ENCODE peak calls at places on chromosomes 13 and 19, in eight cellular contexts. I, X, B, V, D, S, G and M are unnamed samples. For H3K4me1, the result is how much of the 10 kb centered on the place peaks cover.

GRCh38 chr19:42312370-42312769 is 739 bp upstream of the TMEM145 start:
- ATAC-seq in I (no peak), X (no peak), B (no peak), V (no peak), D (no peak), S (no peak), G (no peak), M (no peak)

GRCh38 chr13:43522788-43523187 is 264.0 kb downstream of the ENOX1 start:
- ATAC-seq in I (no peak), X (peak), B (no peak), V (no peak), D (no peak), S (no peak), G (no peak), M (no peak)

GRCh38 chr13:48560657-48561337 is 27.9 kb upstream of the RCBTB2 start:
- ATAC-seq in I (no peak), X (no peak), B (no peak), V (no peak), D (no peak), S (no peak), G (no peak), M (no peak)

GRCh38 chr19:325173-325936 is 19.2 kb downstream of the MIER2 start:
- ATAC-seq in I (no peak), X (no peak), B (no peak), V (no peak), D (no peak), S (no peak), G (no peak), M (no peak)

GRCh38 chr13:33015791-33016323 is 366 bp upstream of the KL start:
- ATAC-seq in I (no peak), X (peak), B (peak), V (no peak), D (peak), S (peak), G (no peak), M (peak)

GRCh38 chr13:44934724-44935123 is 54.5 kb downstream of the NUFIP1 start:
- ATAC-seq in I (no peak), X (peak), B (no peak), V (no peak), D (peak), S (peak), G (no peak), M (no peak)

GRCh38 chr13:74129500-74130144 is 4.6 kb downstream of the KLF12 start:
- ATAC-seq in I (no peak), X (peak), B (no peak), V (no peak), D (no peak), S (no peak), G (no peak), M (no peak)

GRCh38 chr13:113855012-113855921 is 8.6 kb downstream of the GAS6 start:
- ATAC-seq in I (no peak), X (no peak), B (peak), V (no peak), D (peak), S (no peak), G (no peak), M (no peak)

GRCh38 chr19:47019431-47020041 is at the start of gene NPAS1:
- ATAC-seq in I (peak), X (no peak), B (peak), V (peak), D (peak), S (peak), G (no peak), M (peak)

GRCh38 chr19:611506-611869 is 21.8 kb downstream of the HCN2 start:
- ATAC-seq in I (no peak), X (peak), B (no peak), V (peak), D (peak), S (no peak), G (no peak), M (no peak)

GRCh38 chr19:5936308-5936980 is 22.4 kb downstream of the CAPS start:
- ATAC-seq in I (no peak), X (no peak), B (no peak), V (no peak), D (no peak), S (no peak), G (no peak), M (no peak)

GRCh38 chr19:18665771-18666202 is 17.7 kb upstream of the CRTC1 start:
- ATAC-seq in I (no peak), X (no peak), B (peak), V (no peak), D (no peak), S (no peak), G (no peak), M (peak)

GRCh38 chr13:94542917-94543316 is 53.0 kb downstream of the TGDS start:
- ATAC-seq in I (no peak), X (no peak), B (no peak), V (no peak), D (no peak), S (no peak), G (no peak), M (no peak)

GRCh38 chr13:37074703-37075102 is 15.2 kb upstream of the SUPT20H start:
- ATAC-seq in I (peak), X (peak), B (no peak), V (peak), D (peak), S (peak), G (no peak), M (no peak)

GRCh38 chr19:49852631-49853126 is 1.7 kb downstream of the PTOV1 start:
- ATAC-seq in I (no peak), X (no peak), B (no peak), V (no peak), D (no peak), S (no peak), G (no peak), M (no peak)

GRCh38 chr13:28707629-28708427 is 10.9 kb downstream of the SLC46A3 start:
- ATAC-seq in I (peak), X (peak), B (peak), V (no peak), D (peak), S (no peak), G (no peak), M (no peak)

GRCh38 chr13:44218501-44219240 is 155.0 kb upstream of the SERP2 start:
- ATAC-seq in I (no peak), X (peak), B (peak), V (peak), D (peak), S (peak), G (peak), M (peak)

GRCh38 chr13:43110036-43110435 is 86.7 kb downstream of the DNAJC15 start:
- ATAC-seq in I (no peak), X (no peak), B (peak), V (no peak), D (no peak), S (no peak), G (no peak), M (no peak)

GRCh38 chr19:46731007-46731501 is 14.1 kb upstream of the PRKD2 start:
- ATAC-seq in I (peak), X (peak), B (no peak), V (peak), D (peak), S (peak), G (no peak), M (no peak)

GRCh38 chr19:35901854-35902661 is at the start of gene HCST:
- ATAC-seq in I (no peak), X (no peak), B (no peak), V (no peak), D (no peak), S (no peak), G (no peak), M (no peak)

GRCh38 chr19:5977222-5977784 is 637 bp downstream of the RANBP3 start:
- ATAC-seq in I (peak), X (peak), B (no peak), V (no peak), D (no peak), S (no peak), G (peak), M (no peak)

GRCh38 chr19:18415177-18415867 is 3.9 kb upstream of the SSBP4 start:
- ATAC-seq in I (peak), X (no peak), B (peak), V (no peak), D (no peak), S (peak), G (no peak), M (peak)

GRCh38 chr19:4057913-4058695 is 8.6 kb downstream of the ZBTB7A start:
- ATAC-seq in I (peak), X (peak), B (peak), V (peak), D (peak), S (peak), G (peak), M (peak)

GRCh38 chr19:4059931-4060620 is 6.6 kb downstream of the ZBTB7A start:
- ATAC-seq in I (peak), X (no peak), B (peak), V (no peak), D (peak), S (peak), G (no peak), M (peak)

GRCh38 chr19:4059493-4059880 is 7.2 kb downstream of the ZBTB7A start:
- ATAC-seq in I (no peak), X (no peak), B (no peak), V (no peak), D (no peak), S (no peak), G (no peak), M (no peak)

GRCh38 chr19:4060621-4061177 is 6.0 kb downstream of the ZBTB7A start:
- ATAC-seq in I (no peak), X (no peak), B (no peak), V (no peak), D (no peak), S (no peak), G (no peak), M (no peak)

DNA sequence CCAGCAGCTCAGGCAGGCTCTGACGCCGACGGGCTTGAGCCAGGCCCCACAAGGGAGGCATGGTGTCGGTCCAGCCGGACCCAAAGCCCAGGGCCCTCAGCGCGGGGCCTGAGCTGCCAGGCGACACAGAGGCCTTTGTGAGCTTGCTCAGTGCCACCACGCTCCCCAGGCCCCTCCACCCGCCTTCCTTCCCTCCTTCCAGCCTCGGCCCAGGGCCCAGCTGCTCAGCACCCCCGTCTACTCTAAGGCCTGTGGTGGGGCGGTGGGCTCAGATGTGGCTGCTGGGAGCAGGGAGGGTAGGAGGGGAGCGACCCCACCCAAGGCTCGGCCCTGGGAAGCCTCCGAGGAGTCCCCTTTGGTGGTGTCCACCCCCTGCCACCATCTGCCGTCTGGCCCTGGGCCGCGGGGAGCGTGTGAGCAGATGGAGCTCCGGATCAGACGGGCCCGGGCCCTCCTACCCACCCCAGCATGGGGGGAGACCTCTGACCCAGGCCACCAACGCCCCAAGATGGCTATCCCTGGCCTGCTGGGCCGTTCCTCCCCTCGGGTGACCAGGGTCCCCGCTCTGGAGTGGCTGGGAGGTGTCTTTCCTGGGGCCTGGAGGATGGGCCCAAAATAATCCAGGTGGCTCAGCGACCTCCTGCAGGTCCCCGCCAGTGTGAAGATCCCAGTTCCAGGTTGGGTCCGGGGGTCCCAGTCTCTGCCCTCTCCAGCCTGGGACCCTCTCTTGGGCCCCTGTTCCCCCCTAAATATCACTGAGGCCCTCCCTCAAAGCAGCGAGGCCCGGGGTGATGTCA is 7.8 kb downstream of the ZBTB7A start:
- ATAC-seq in I (peak), X (no peak), B (peak), V (peak), D (no peak), S (peak), G (no peak), M (no peak)
- H3K4me1 ChIP-seq in I (half or more), X (under half), B (half or more), V (half or more), D (under half), S (half or more), G (half or more), M (under half)

GRCh38 chr19:45115809-45116615 is 23.0 kb downstream of the PPP1R37 start:
- ATAC-seq in I (no peak), X (no peak), B (no peak), V (no peak), D (no peak), S (peak), G (no peak), M (no peak)

GRCh38 chr19:45110811-45111210 is 17.8 kb downstream of the PPP1R37 start:
- ATAC-seq in I (peak), X (no peak), B (peak), V (no peak), D (no peak), S (no peak), G (no peak), M (no peak)

GRCh38 chr19:45112111-45112827 is 19.3 kb downstream of the PPP1R37 start:
- ATAC-seq in I (no peak), X (no peak), B (no peak), V (no peak), D (no peak), S (no peak), G (no peak), M (no peak)

GRCh38 chr19:45114116-45114515 is 21.1 kb downstream of the PPP1R37 start:
- ATAC-seq in I (no peak), X (no peak), B (no peak), V (no peak), D (no peak), S (no peak), G (no peak), M (no peak)

GRCh38 chr19:45113628-45114027 is 20.6 kb downstream of the PPP1R37 start:
- ATAC-seq in I (no peak), X (peak), B (no peak), V (no peak), D (no peak), S (peak), G (no peak), M (no peak)
- H3K27ac ChIP-seq in I (no peak), X (no peak), B (no peak), V (peak), D (no peak), S (no peak), G (no peak), M (no peak)

DNA sequence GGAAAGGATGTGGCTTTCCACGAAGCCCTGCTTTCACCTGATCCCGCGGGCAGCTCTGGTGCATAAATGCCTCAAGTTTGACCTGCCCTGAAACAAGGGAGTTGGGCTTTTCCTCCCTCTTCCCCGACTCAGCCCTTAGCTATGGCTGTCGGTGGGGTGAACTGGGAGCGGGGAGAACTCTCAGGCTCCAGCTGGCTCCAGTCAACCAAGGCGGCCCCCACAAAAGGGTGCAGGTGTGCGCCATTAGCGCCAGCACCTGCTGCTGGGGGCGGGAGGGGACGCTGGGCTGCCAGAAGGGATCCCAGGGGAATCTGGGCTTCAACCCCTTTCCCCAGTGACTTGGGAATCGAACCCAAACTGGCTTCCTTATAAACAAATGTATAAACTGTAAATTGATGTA is 7.1 kb upstream of the DHRS12 start:
- ATAC-seq in I (no peak), X (no peak), B (no peak), V (no peak), D (no peak), S (no peak), G (no peak), M (no peak)
- TF ChIP-seq CTCF in I (no peak), X (no peak), B (no peak), V (no peak), D (no peak), S (no peak), G (no peak), M (no peak)

GRCh38 chr13:110627351-110627750 is 12.0 kb downstream of the NAXD start:
- ATAC-seq in I (no peak), X (peak), B (no peak), V (no peak), D (peak), S (no peak), G (no peak), M (no peak)
- H3K4me1 ChIP-seq in I (under half), X (under half), B (under half), V (under half), D (under half), S (under half), G (under half), M (half or more)

DNA sequence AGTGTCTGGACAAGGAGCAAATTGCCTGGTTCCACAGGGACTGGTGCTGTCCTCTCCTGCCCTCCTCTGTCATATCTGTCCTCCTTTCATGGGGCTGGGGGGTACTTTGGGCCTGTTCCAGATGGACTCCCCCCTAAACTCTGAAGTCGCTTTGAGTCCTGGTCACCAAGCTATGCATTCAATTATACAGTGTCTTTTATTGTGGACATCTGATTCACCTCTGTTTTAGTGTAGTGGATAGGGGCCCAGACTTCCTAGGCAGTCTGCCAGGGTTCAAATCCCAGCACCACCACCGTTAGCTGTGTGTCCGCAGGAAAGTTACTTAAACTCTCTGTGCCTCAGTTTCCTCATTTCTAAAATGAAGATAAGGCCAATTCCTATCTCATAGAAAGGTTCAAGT is 21.0 kb upstream of the IRS2 start:
- ATAC-seq in I (no peak), X (no peak), B (no peak), V (no peak), D (no peak), S (no peak), G (no peak), M (no peak)
- H3K27ac ChIP-seq in I (no peak), X (no peak), B (no peak), V (no peak), D (no peak), S (no peak), G (no peak), M (no peak)